ENCODE peak calls at places on chromosomes 1 and 21, in six cellular contexts. One of them, this sample, is unnamed.

GRCh38 chr1:17581389-17582123 is 42.1 kb downstream of the ARHGEF10L start:
- DNase-seq in spleen: no peak
- DNase-seq in breast epithelium: no peak
- DNase-seq in IMR-90: no peak
- DNase-seq in OCI-LY7: peak; percentile 71
- DNase-seq in ascending aorta: no peak
- DNase-seq in this sample: no peak

GRCh38 chr1:102942324-102942723 is 166.0 kb downstream of the COL11A1 start:
- DNase-seq in ascending aorta: no peak
- DNase-seq in breast epithelium: no peak
- DNase-seq in spleen: no peak
- DNase-seq in IMR-90: no peak
- DNase-seq in OCI-LY7: no peak
- DNase-seq in this sample: peak; percentile 6

GRCh38 chr21:31140025-31140424 is 101.7 kb upstream of the KRTAP19-8 start:
- DNase-seq in OCI-LY7: no peak
- DNase-seq in breast epithelium: no peak
- DNase-seq in IMR-90: no peak
- DNase-seq in ascending aorta: no peak
- DNase-seq in spleen: no peak
- DNase-seq in this sample: no peak

GRCh38 chr1:54947540-54947939 is 32.9 kb upstream of the TMEM61 start:
- DNase-seq in breast epithelium: no peak
- DNase-seq in OCI-LY7: no peak
- DNase-seq in spleen: no peak
- DNase-seq in ascending aorta: no peak
- DNase-seq in IMR-90: no peak
- DNase-seq in this sample: no peak

GRCh38 chr21:27581168-27581567 is 614.3 kb upstream of the ADAMTS5 start:
- DNase-seq in OCI-LY7: no peak
- DNase-seq in breast epithelium: no peak
- DNase-seq in ascending aorta: no peak
- DNase-seq in spleen: no peak
- DNase-seq in IMR-90: peak; percentile 63
- DNase-seq in this sample: no peak

GRCh38 chr1:169102567-169102966 is 3.9 kb upstream of the ATP1B1 start:
- DNase-seq in breast epithelium: no peak
- DNase-seq in IMR-90: peak; percentile 85
- DNase-seq in ascending aorta: no peak
- DNase-seq in OCI-LY7: no peak
- DNase-seq in spleen: no peak
- DNase-seq in this sample: peak; percentile 75

GRCh38 chr1:41608242-41608641 is 123.8 kb upstream of the EDN2 start:
- DNase-seq in breast epithelium: no peak
- DNase-seq in ascending aorta: no peak
- DNase-seq in spleen: no peak
- DNase-seq in OCI-LY7: no peak
- DNase-seq in IMR-90: peak; percentile 34
- DNase-seq in this sample: peak; percentile 35

GRCh38 chr1:66944330-66945274 is 19.8 kb downstream of the MIER1 start:
- DNase-seq in ascending aorta: no peak
- DNase-seq in breast epithelium: no peak
- DNase-seq in OCI-LY7: no peak
- DNase-seq in IMR-90: peak; percentile 85
- DNase-seq in spleen: peak; percentile 68
- DNase-seq in this sample: peak; percentile 91

GRCh38 chr21:28793043-28793442 is 199.6 kb downstream of the LTN1 start:
- DNase-seq in ascending aorta: no peak
- DNase-seq in breast epithelium: no peak
- DNase-seq in OCI-LY7: peak; percentile 2
- DNase-seq in spleen: no peak
- DNase-seq in IMR-90: peak; percentile 73
- DNase-seq in this sample: peak; percentile 11

DNA sequence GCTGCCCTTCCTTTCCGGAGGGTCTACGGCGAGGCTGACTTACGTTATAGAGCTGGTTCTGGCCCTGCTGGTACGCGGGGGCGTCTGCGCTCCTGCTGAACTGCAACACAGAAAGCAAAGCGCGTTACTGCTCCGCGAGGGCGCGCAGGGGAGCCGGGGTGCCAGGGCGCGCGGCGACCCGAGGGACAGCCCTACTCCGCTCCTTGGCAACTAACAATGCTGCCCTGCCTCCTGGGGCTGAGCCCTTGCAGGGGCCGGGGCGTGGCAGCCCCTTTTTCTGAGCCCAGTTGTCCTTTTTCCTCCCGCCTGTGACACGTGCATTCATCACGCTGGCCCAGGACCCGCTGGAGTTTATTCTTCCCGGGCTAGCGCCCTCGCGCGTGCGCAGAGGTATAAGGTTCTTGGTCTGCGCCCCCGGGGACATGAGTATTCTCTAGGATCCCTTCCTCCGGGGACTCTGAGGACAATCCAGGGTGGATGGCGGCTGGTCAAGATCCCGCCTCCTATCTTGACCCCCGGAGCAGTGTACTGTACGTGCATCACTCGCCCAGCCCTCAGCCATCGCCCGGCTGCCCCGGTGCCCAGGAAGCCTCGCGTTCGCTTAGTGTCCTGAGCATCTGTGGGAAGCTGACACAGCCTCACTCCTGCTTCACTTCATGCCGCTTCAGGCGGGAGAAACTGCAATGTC is 78.9 kb downstream of the CD247 start:
- DNase-seq in IMR-90: peak; percentile 28
- DNase-seq in OCI-LY7: peak; percentile 71
- DNase-seq in spleen: no peak
- DNase-seq in ascending aorta: no peak
- DNase-seq in breast epithelium: no peak
- DNase-seq in this sample: peak; percentile 27
- TF ChIP-seq CTCF in IMR-90: peak; percentile 20
- TF ChIP-seq CTCF in OCI-LY7: peak; percentile 72
- TF ChIP-seq CTCF in spleen: no peak
- TF ChIP-seq CTCF in ascending aorta: peak; percentile 20
- TF ChIP-seq CTCF in breast epithelium: no peak
- TF ChIP-seq CTCF in this sample: peak; percentile 38

GRCh38 chr1:179217943-179218507 is 11.5 kb downstream of the ABL2 start:
- DNase-seq in OCI-LY7: peak; percentile 8
- DNase-seq in ascending aorta: no peak
- DNase-seq in spleen: no peak
- DNase-seq in IMR-90: peak; percentile 55
- DNase-seq in breast epithelium: no peak
- DNase-seq in this sample: no peak
- H3K27ac ChIP-seq in OCI-LY7: no peak overlapping the region
- H3K27ac ChIP-seq in ascending aorta: peak overlapping the region; percentile 46
- H3K27ac ChIP-seq in spleen: peak overlapping the region; percentile 54
- H3K27ac ChIP-seq in IMR-90: peak overlapping the region; percentile 83
- H3K27ac ChIP-seq in breast epithelium: peak overlapping the region; percentile 2
- H3K27ac ChIP-seq in this sample: peak overlapping the region; percentile 42

GRCh38 chr1:231172411-231172810 is 10.6 kb downstream of the TRIM67 start:
- DNase-seq in ascending aorta: no peak
- DNase-seq in breast epithelium: no peak
- DNase-seq in OCI-LY7: no peak
- DNase-seq in spleen: no peak
- DNase-seq in IMR-90: no peak
- DNase-seq in this sample: no peak

GRCh38 chr1:231165371-231165770 is 3.5 kb downstream of the TRIM67 start:
- DNase-seq in breast epithelium: no peak
- DNase-seq in IMR-90: peak; percentile 24
- DNase-seq in spleen: no peak
- DNase-seq in ascending aorta: no peak
- DNase-seq in OCI-LY7: no peak
- DNase-seq in this sample: peak; percentile 40

GRCh38 chr1:231171623-231172197 is 9.9 kb downstream of the TRIM67 start:
- DNase-seq in OCI-LY7: no peak
- DNase-seq in IMR-90: no peak
- DNase-seq in spleen: no peak
- DNase-seq in ascending aorta: no peak
- DNase-seq in breast epithelium: no peak
- DNase-seq in this sample: no peak

GRCh38 chr1:231166398-231166797 is 4.5 kb downstream of the TRIM67 start:
- DNase-seq in spleen: no peak
- DNase-seq in OCI-LY7: no peak
- DNase-seq in IMR-90: no peak
- DNase-seq in breast epithelium: no peak
- DNase-seq in ascending aorta: no peak
- DNase-seq in this sample: no peak

DNA sequence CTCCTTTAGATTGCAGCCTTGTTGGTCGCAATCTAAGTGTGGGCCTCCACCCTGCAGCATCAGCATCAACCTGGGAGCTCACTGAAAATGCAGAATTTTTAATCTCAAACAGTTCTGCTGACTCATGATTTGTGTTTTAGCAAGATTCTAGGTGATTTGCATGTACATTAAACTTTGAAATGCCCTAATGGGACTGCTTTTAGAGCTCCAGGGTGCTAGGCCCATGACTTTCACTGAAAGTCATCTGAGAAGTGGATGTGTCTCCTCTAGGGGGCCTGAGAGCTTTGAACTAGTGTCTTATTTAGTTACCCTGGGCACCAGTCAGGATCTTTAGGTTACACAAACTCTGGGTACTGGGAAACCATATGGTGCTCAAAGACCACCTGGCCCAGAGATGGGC is 9.0 kb downstream of the TRIM67 start:
- DNase-seq in ascending aorta: no peak
- DNase-seq in breast epithelium: no peak
- DNase-seq in IMR-90: no peak
- DNase-seq in spleen: no peak
- DNase-seq in OCI-LY7: peak; percentile 18
- DNase-seq in this sample: no peak
- TF ChIP-seq CTCF in ascending aorta: no peak
- TF ChIP-seq CTCF in breast epithelium: no peak
- TF ChIP-seq CTCF in IMR-90: no peak
- TF ChIP-seq CTCF in spleen: no peak
- TF ChIP-seq CTCF in OCI-LY7: peak; percentile 59
- TF ChIP-seq CTCF in this sample: peak; percentile 47

GRCh38 chr1:96721053-96721381 is 567 bp upstream of the PTBP2 start:
- DNase-seq in breast epithelium: no peak
- DNase-seq in ascending aorta: no peak
- DNase-seq in OCI-LY7: peak; percentile 42
- DNase-seq in spleen: no peak
- DNase-seq in IMR-90: no peak
- DNase-seq in this sample: no peak
- H3K27ac ChIP-seq in breast epithelium: peak overlapping the region; percentile 96
- H3K27ac ChIP-seq in ascending aorta: peak overlapping the region; percentile 91
- H3K27ac ChIP-seq in OCI-LY7: peak overlapping the region; percentile 31
- H3K27ac ChIP-seq in spleen: peak overlapping the region; percentile 93
- H3K27ac ChIP-seq in IMR-90: peak overlapping the region; percentile 51
- H3K27ac ChIP-seq in this sample: no peak overlapping the region

GRCh38 chr1:151909167-151910149 is at the start of gene THEM4:
- DNase-seq in breast epithelium: peak; percentile 94
- DNase-seq in OCI-LY7: peak; percentile 93
- DNase-seq in IMR-90: peak; percentile 96
- DNase-seq in spleen: peak; percentile 99
- DNase-seq in ascending aorta: peak; percentile 86
- DNase-seq in this sample: peak; percentile 92
- TF ChIP-seq CTCF in breast epithelium: no peak
- TF ChIP-seq CTCF in OCI-LY7: peak; percentile 47
- TF ChIP-seq CTCF in IMR-90: peak; percentile 28
- TF ChIP-seq CTCF in spleen: no peak
- TF ChIP-seq CTCF in ascending aorta: peak; percentile 30
- TF ChIP-seq CTCF in this sample: no peak